ENCODE peak calls at places on chromosomes 2 and 18, in four cellular contexts. U, L, H and V are unnamed samples.

GRCh38 chr18:46719388-46719787 is 37.5 kb downstream of the ST8SIA5 start:
- DNase-seq in U (peak), L (peak), H (no peak), V (peak)

GRCh38 chr18:62807406-62807805 is 92.1 kb downstream of the PHLPP1 start:
- DNase-seq in U (no peak), L (no peak), H (no peak), V (no peak)

GRCh38 chr18:13797157-13797611 is 26.8 kb upstream of the MC5R start:
- DNase-seq in U (peak), L (no peak), H (peak), V (no peak)

GRCh38 chr2:240622631-240623235 is 2.5 kb upstream of the GPR35 start:
- DNase-seq in U (no peak), L (no peak), H (no peak), V (peak)

GRCh38 chr2:19649785-19650380 is 251.9 kb downstream of the TTC32 start:
- DNase-seq in U (peak), L (peak), H (peak), V (no peak)

GRCh38 chr18:35577045-35577848 is 4.3 kb upstream of the GALNT1 start:
- DNase-seq in U (peak), L (no peak), H (peak), V (no peak)

GRCh38 chr2:216695401-216695821 is at the start of gene IGFBP5:
- DNase-seq in U (peak), L (peak), H (no peak), V (peak)

GRCh38 chr2:118197011-118197695 is 108.9 kb downstream of the INSIG2 start:
- DNase-seq in U (peak), L (peak), H (no peak), V (peak)

GRCh38 chr2:144607899-144608477 is 88.1 kb upstream of the ZEB2 start:
- DNase-seq in U (peak), L (peak), H (no peak), V (no peak)

GRCh38 chr2:191691016-191691725 is 13.2 kb downstream of the NABP1 start:
- DNase-seq in U (peak), L (peak), H (peak), V (peak)

GRCh38 chr2:185891403-185891802 is 152.8 kb downstream of the FSIP2 start:
- DNase-seq in U (no peak), L (no peak), H (no peak), V (no peak)

GRCh38 chr18:34358923-34359322 is 134.2 kb upstream of the NOL4 start:
- DNase-seq in U (no peak), L (no peak), H (peak), V (no peak)

GRCh38 chr2:105406221-105406620 is 7.4 kb upstream of the FHL2 start:
- DNase-seq in U (peak), L (peak), H (peak), V (no peak)

GRCh38 chr2:39723946-39724827 is 54.9 kb downstream of the THUMPD2 start:
- DNase-seq in U (peak), L (peak), H (no peak), V (no peak)

GRCh38 chr2:16741508-16741907 is 75.9 kb upstream of the CYRIA start:
- DNase-seq in U (no peak), L (no peak), H (no peak), V (no peak)

GRCh38 chr2:227888289-227888688 is 16.9 kb downstream of the DAW1 start:
- DNase-seq in U (no peak), L (peak), H (no peak), V (peak)

GRCh38 chr2:12412898-12413305 is 303.8 kb upstream of the TRIB2 start:
- DNase-seq in U (peak), L (no peak), H (no peak), V (no peak)

GRCh38 chr2:134200024-134200423 is 53.8 kb upstream of the MGAT5 start:
- DNase-seq in U (no peak), L (no peak), H (no peak), V (no peak)

GRCh38 chr2:188068093-188068492 is 223.6 kb upstream of the GULP1 start:
- DNase-seq in U (peak), L (peak), H (peak), V (no peak)

GRCh38 chr2:163723352-163723751 is 12.5 kb downstream of the FIGN start:
- DNase-seq in U (no peak), L (no peak), H (no peak), V (no peak)

GRCh38 chr2:197515277-197515797 is 529 bp upstream of the MOB4 start:
- DNase-seq in U (no peak), L (no peak), H (no peak), V (no peak)

GRCh38 chr2:64922482-64923384 is 66.5 kb upstream of the SLC1A4 start:
- DNase-seq in U (no peak), L (no peak), H (no peak), V (peak)

GRCh38 chr18:57803119-57803969 is at the start of gene ATP8B1:
- DNase-seq in U (peak), L (peak), H (peak), V (peak)

GRCh38 chr2:198177040-198177439 is 372.6 kb downstream of the PLCL1 start:
- DNase-seq in U (no peak), L (no peak), H (no peak), V (no peak)

GRCh38 chr2:207805566-207806226 is 36.0 kb upstream of the FZD5 start:
- DNase-seq in U (peak), L (peak), H (peak), V (no peak)

GRCh38 chr18:58755304-58756010 is 84.2 kb downstream of the MALT1 start:
- DNase-seq in U (no peak), L (no peak), H (peak), V (no peak)

GRCh38 chr2:25322313-25322712 is 19.4 kb downstream of the DNMT3A start:
- DNase-seq in U (no peak), L (no peak), H (no peak), V (no peak)

GRCh38 chr2:2762898-2763287 is 431.8 kb upstream of the MYT1L start:
- DNase-seq in U (no peak), L (no peak), H (no peak), V (no peak)

GRCh38 chr2:28545590-28546195 is 49.8 kb downstream of the PLB1 start:
- DNase-seq in U (no peak), L (no peak), H (peak), V (no peak)

GRCh38 chr2:36663851-36664715 is 32.4 kb upstream of the VIT start:
- DNase-seq in U (peak), L (peak), H (peak), V (peak)

DNA sequence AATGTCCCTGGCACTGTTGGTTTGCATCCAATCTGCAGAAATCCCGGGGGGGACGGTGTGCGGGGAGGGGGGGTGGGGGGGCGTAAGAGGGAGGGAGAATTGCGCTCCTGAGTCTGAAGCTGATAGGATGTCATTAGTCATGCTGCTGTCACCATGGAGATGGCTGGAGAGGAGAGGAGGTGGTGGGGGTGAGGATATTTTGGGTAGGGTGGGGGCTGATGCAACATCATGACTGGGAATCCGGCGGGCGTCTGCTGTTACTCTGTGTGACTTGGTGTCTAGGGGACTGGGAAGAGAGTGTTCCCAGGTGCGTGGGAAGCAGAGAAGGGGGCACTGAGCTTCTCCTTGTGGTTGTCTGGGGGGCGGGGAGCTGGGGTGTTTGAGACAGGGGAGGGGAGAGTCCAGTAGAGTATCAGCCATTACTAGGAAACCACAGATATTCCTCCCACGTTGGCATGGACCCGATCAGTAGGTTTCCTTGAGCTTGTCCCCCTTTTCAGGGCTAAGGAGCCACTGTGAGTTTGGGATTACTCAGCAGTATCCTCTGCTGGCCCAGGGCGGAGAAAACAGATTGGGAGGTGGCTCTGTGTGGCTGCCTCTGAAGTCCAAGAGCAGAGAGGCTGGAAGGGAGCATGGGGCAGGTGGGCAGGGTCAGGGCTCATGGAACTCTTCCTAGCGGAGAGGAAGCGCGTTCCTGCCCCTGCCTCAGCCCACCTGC is 18.9 kb downstream of the TET3 start:
- DNase-seq in U (peak), L (peak), H (peak), V (peak)
- H3K9ac ChIP-seq in U (peak), L (peak), H (no peak), V (no peak)

GRCh38 chr18:24014986-24015896 is 687 bp downstream of the TTC39C start:
- DNase-seq in U (peak), L (peak), H (peak), V (peak)

GRCh38 chr18:24015897-24016631 is 1.5 kb downstream of the TTC39C start:
- DNase-seq in U (no peak), L (peak), H (no peak), V (no peak)

GRCh38 chr18:24018299-24018910 is 3.9 kb downstream of the TTC39C start:
- DNase-seq in U (no peak), L (no peak), H (no peak), V (no peak)

GRCh38 chr18:24014062-24014985 is at the start of gene TTC39C:
- DNase-seq in U (peak), L (peak), H (peak), V (peak)

GRCh38 chr18:24016643-24017042 is 2.1 kb downstream of the TTC39C start:
- DNase-seq in U (no peak), L (peak), H (peak), V (no peak)
- H3K4me3 ChIP-seq in U (no peak), L (peak), H (no peak), V (no peak)

GRCh38 chr2:172216348-172216933 is 113.7 kb upstream of the DLX2 start:
- DNase-seq in U (no peak), L (no peak), H (no peak), V (no peak)
- H3K27ac ChIP-seq in U (no peak), L (no peak), H (no peak), V (peak)

GRCh38 chr18:48720655-48721025 is 181.8 kb downstream of the CTIF start:
- DNase-seq in U (no peak), L (no peak), H (no peak), V (no peak)

GRCh38 chr18:48719388-48719787 is 180.6 kb downstream of the CTIF start:
- DNase-seq in U (no peak), L (no peak), H (no peak), V (no peak)

GRCh38 chr18:48721308-48721707 is 182.5 kb downstream of the CTIF start:
- DNase-seq in U (no peak), L (no peak), H (no peak), V (no peak)

GRCh38 chr18:48718251-48718959 is 179.6 kb downstream of the CTIF start:
- DNase-seq in U (no peak), L (no peak), H (no peak), V (no peak)

DNA sequence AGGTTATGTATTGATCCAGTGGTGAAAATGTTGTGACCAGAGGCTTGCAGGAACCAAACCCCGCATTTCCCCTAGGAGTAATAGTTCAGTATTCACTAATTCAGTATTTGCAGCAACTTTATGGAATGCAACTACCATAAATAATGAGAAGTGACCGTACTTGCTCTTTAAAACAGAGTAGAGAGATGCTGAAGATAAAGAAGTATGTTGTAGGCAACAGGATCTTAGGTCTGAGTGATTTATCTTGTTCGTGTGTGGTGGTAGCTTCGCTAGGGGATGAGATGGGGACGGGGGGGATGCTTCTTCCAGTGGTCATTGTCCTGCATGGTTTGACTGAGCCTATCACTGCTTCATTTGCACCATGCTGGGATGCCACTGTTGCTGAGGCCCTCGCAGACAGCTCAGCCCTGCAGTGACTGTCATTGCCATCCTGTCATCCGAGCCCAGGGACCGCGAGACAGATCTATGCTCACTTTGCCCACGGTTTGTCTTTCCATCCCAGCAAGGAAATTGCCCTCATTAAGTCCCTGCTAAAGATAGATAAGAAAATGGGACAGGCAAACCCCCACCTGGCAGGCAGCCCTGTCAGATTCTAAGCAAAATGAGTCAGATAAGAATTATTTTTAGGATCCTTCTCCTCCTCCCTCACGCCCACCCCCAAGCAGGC is 181.3 kb downstream of the CTIF start:
- DNase-seq in U (peak), L (peak), H (no peak), V (no peak)
- H3K9ac ChIP-seq in U (no peak), L (no peak), H (no peak), V (no peak)

GRCh38 chr2:85255813-85256581 is 71.8 kb downstream of the TGOLN2 start:
- DNase-seq in U (peak), L (peak), H (peak), V (peak)
- H3K4me3 ChIP-seq in U (no peak), L (peak), H (no peak), V (peak)

DNA sequence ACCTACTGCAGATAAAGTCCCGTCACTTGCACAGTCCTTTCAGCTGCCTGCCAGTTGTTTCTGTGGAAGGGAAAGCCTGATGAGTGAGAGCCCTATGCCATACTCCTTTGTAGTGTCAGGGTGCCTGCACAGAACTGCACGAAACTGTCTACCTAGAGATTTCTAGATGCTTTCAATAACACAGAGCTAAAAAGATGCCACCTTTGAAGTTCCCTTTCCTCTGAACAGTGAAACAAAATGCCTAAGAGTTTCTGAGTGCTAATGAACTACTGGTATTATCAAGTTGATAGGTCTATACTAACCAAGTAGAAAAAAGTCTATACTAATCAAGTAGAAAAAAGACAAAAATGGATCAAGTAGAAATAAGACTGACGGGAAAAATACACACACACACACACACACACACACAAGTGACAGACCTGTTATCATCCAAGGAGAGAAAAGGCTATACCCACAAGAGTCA is 79.0 kb downstream of the TLK1 start:
- DNase-seq in U (no peak), L (no peak), H (no peak), V (no peak)
- H3K27ac ChIP-seq in U (no peak), L (no peak), H (no peak), V (no peak)

DNA sequence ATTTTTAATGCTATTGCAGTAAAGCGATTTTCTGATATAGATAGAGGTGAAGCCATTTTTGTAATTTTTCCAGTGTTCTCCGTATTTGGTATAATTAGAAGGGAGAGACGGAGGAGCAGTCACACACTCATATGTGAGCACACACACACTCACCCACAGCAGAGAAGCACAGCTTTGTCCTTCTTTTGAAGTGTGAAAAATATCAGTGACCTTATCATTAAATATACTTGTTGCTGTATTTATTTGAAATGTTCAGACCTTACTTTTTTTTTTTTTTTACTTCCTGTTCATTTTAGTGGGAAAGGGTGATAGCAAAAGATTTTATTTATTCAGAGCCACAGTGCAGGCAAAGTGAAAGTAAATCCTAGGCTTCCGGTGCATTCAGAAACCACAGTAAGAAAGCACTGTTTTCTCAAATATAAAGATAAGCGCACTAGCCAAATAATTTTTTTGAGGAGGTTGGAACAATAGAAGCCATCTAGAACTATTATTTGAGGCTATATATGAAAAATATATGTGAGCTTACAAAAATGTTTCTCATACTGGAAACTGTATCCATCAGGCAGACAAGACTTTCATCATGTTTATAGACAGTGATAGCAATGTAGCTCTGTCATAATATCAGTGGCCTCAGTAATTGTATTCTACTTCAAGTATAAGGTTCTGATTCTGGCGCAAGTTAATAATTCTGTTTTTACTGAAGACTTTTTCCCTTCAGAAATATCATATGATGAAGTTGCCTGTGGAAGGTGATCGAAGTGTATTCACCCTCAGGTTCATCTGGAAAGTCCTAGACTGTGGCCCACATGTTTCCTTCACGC is 37.2 kb downstream of the TSHZ1 start:
- DNase-seq in U (peak), L (peak), H (peak), V (no peak)
- H3K9ac ChIP-seq in U (peak), L (peak), H (peak), V (no peak)

DNA sequence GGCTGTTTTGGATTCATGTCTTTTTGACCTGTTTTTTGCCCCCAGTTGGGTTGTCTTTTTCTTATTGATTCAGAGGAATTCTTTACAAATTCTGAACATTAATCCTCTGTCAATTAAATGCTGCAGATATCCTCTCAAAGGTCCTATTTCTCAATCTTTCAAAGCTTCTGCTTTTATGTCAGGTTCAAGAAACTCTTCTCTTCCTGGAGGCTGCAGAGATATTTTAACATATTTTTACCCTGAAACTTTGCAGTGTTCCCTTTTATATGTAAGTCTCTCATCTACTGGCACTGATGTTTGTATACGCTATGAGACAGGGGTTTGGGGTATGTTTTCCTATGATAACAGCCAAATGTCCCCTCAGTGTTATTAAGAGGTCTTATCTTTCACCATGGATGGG is 159.4 kb downstream of the HDAC4 start:
- DNase-seq in U (no peak), L (no peak), H (no peak), V (no peak)
- H3K4me3 ChIP-seq in U (no peak), L (no peak), H (no peak), V (no peak)